ENCODE peak calls at places on chromosomes 11 and 22, in four cellular contexts. One of them, this sample, is unnamed.

GRCh38 chr22:20587206-20587958 is 80.0 kb downstream of the MED15 start:
- DNase-seq in K562: no peak
- DNase-seq in HepG2: no peak
- DNase-seq in GM12878: no peak
- DNase-seq in this sample: no peak

GRCh38 chr11:18191376-18191775 is 18.7 kb downstream of the MRGPRX4 start:
- DNase-seq in HepG2: no peak
- DNase-seq in GM12878: no peak
- DNase-seq in K562: no peak
- DNase-seq in this sample: no peak

GRCh38 chr11:7514099-7514725 is 413 bp downstream of the PPFIBP2 start:
- DNase-seq in HepG2: no peak
- DNase-seq in GM12878: no peak
- DNase-seq in K562: no peak
- DNase-seq in this sample: peak

GRCh38 chr22:49551897-49552659 is 275.6 kb downstream of the BRD1 start:
- DNase-seq in HepG2: no peak
- DNase-seq in GM12878: no peak
- DNase-seq in K562: no peak
- DNase-seq in this sample: no peak

GRCh38 chr22:23146842-23147205 is 1.5 kb downstream of the RAB36 start:
- DNase-seq in GM12878: no peak
- DNase-seq in HepG2: no peak
- DNase-seq in K562: no peak
- DNase-seq in this sample: no peak

GRCh38 chr22:49380095-49380827 is 447.4 kb downstream of the BRD1 start:
- DNase-seq in HepG2: no peak
- DNase-seq in GM12878: no peak
- DNase-seq in K562: no peak
- DNase-seq in this sample: no peak

GRCh38 chr11:66976048-66976467 is 954 bp downstream of the C11orf86 start:
- DNase-seq in GM12878: no peak
- DNase-seq in HepG2: peak
- DNase-seq in K562: peak
- DNase-seq in this sample: peak

GRCh38 chr11:69611548-69612526 is 29.1 kb upstream of the CCND1 start:
- DNase-seq in K562: no peak
- DNase-seq in GM12878: no peak
- DNase-seq in HepG2: no peak
- DNase-seq in this sample: no peak

GRCh38 chr11:44709281-44709562 is 17.5 kb upstream of the TSPAN18 start:
- DNase-seq in HepG2: peak
- DNase-seq in GM12878: no peak
- DNase-seq in K562: no peak
- DNase-seq in this sample: no peak

GRCh38 chr11:35099278-35100018 is 39.5 kb upstream of the CD44 start:
- DNase-seq in GM12878: no peak
- DNase-seq in K562: no peak
- DNase-seq in HepG2: no peak
- DNase-seq in this sample: no peak

GRCh38 chr11:58394195-58394594 is 12.5 kb downstream of the OR5B3 start:
- DNase-seq in HepG2: peak
- DNase-seq in K562: no peak
- DNase-seq in GM12878: no peak
- DNase-seq in this sample: no peak

GRCh38 chr22:45997077-45997774 is 20.3 kb upstream of the WNT7B start:
- DNase-seq in GM12878: no peak
- DNase-seq in HepG2: no peak
- DNase-seq in K562: peak
- DNase-seq in this sample: no peak

GRCh38 chr22:42388130-42388797 is 43.9 kb downstream of the NFAM1 start:
- DNase-seq in HepG2: no peak
- DNase-seq in K562: peak
- DNase-seq in GM12878: no peak
- DNase-seq in this sample: no peak

GRCh38 chr22:48925450-48925849 is 902.2 kb downstream of the BRD1 start:
- DNase-seq in HepG2: no peak
- DNase-seq in K562: no peak
- DNase-seq in GM12878: no peak
- DNase-seq in this sample: no peak

GRCh38 chr11:88354909-88355308 is 17.4 kb upstream of the CTSC start:
- DNase-seq in GM12878: peak
- DNase-seq in HepG2: no peak
- DNase-seq in K562: no peak
- DNase-seq in this sample: no peak

GRCh38 chr11:85758026-85758425 is 52.9 kb downstream of the SYTL2 start:
- DNase-seq in K562: no peak
- DNase-seq in GM12878: no peak
- DNase-seq in HepG2: no peak
- DNase-seq in this sample: no peak

GRCh38 chr11:94418123-94418770 is 17.0 kb upstream of the GPR83 start:
- DNase-seq in GM12878: no peak
- DNase-seq in K562: no peak
- DNase-seq in HepG2: no peak
- DNase-seq in this sample: no peak

GRCh38 chr11:32400196-32400595 is 35.1 kb downstream of the WT1 start:
- DNase-seq in GM12878: no peak
- DNase-seq in HepG2: no peak
- DNase-seq in K562: no peak
- DNase-seq in this sample: no peak

GRCh38 chr11:79168530-79169110 is 272.2 kb downstream of the TENM4 start:
- DNase-seq in K562: no peak
- DNase-seq in GM12878: no peak
- DNase-seq in HepG2: no peak
- DNase-seq in this sample: no peak

GRCh38 chr11:60944504-60945294 is 7.3 kb downstream of the SLC15A3 start:
- DNase-seq in GM12878: no peak
- DNase-seq in HepG2: no peak
- DNase-seq in K562: peak
- DNase-seq in this sample: peak

GRCh38 chr11:12088047-12088481 is 22.3 kb upstream of the MICAL2 start:
- DNase-seq in GM12878: no peak
- DNase-seq in K562: peak
- DNase-seq in HepG2: no peak
- DNase-seq in this sample: no peak

GRCh38 chr11:12761029-12761428 is 86.8 kb downstream of the TEAD1 start:
- DNase-seq in GM12878: no peak
- DNase-seq in HepG2: no peak
- DNase-seq in K562: no peak
- DNase-seq in this sample: peak

GRCh38 chr22:28435271-28435825 is 244.3 kb downstream of the TTC28 start:
- DNase-seq in K562: no peak
- DNase-seq in GM12878: no peak
- DNase-seq in HepG2: no peak
- DNase-seq in this sample: no peak

GRCh38 chr11:33375688-33376311 is 118.6 kb downstream of the HIPK3 start:
- DNase-seq in HepG2: no peak
- DNase-seq in GM12878: no peak
- DNase-seq in K562: no peak
- DNase-seq in this sample: peak

GRCh38 chr11:15157738-15158137 is 43.0 kb downstream of the INSC start:
- DNase-seq in HepG2: no peak
- DNase-seq in K562: no peak
- DNase-seq in GM12878: no peak
- DNase-seq in this sample: no peak

GRCh38 chr11:27387362-27387761 is 24.3 kb upstream of the CCDC34 start:
- DNase-seq in GM12878: no peak
- DNase-seq in HepG2: no peak
- DNase-seq in K562: no peak
- DNase-seq in this sample: no peak

GRCh38 chr22:17770180-17771077 is 3.8 kb downstream of the BID start:
- DNase-seq in GM12878: no peak
- DNase-seq in K562: no peak
- DNase-seq in HepG2: no peak
- DNase-seq in this sample: no peak

GRCh38 chr22:49009359-49010063 is 818.2 kb downstream of the BRD1 start:
- DNase-seq in HepG2: no peak
- DNase-seq in K562: no peak
- DNase-seq in GM12878: no peak
- DNase-seq in this sample: no peak

GRCh38 chr11:43124272-43124920 is 187.4 kb upstream of the API5 start:
- DNase-seq in HepG2: no peak
- DNase-seq in GM12878: no peak
- DNase-seq in K562: no peak
- DNase-seq in this sample: no peak

GRCh38 chr22:39175127-39176066 is 22.9 kb upstream of the CBX7 start:
- DNase-seq in HepG2: no peak
- DNase-seq in K562: no peak
- DNase-seq in GM12878: no peak
- DNase-seq in this sample: no peak

GRCh38 chr11:128624269-128625170 is 37.2 kb upstream of the ETS1 start:
- DNase-seq in HepG2: no peak
- DNase-seq in GM12878: no peak
- DNase-seq in K562: no peak
- DNase-seq in this sample: no peak

GRCh38 chr11:125433454-125434121 is 62.5 kb downstream of the FEZ1 start:
- DNase-seq in GM12878: no peak
- DNase-seq in K562: peak
- DNase-seq in HepG2: peak
- DNase-seq in this sample: peak

DNA sequence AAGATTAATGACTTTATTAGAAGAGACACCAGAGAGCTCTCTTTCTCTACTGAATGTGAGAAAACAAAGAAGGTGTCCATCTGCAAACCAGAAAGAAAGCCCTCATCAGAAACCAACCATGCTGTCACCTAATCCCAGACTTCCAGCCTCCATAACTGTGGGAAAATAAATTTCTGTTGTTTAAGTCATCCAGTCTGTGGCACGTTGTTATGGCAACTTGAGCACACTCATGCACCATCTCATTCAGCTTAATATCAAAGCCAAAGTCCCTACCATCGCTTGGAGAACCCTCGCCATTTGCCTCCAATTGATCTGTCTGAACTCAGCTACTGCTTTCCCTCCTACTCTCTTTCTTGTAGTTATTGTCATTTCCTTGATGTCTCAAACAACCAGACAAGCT is 766.1 kb upstream of the ARHGAP42 start:
- DNase-seq in K562: no peak
- DNase-seq in HepG2: no peak
- DNase-seq in GM12878: no peak
- DNase-seq in this sample: no peak
- TF ChIP-seq TARDBP in K562: no peak
- TF ChIP-seq TARDBP in HepG2: no peak
- TF ChIP-seq TARDBP in GM12878: no peak
- TF ChIP-seq TARDBP in this sample: no peak

GRCh38 chr11:9017773-9018172 is 14.0 kb upstream of the NRIP3 start:
- DNase-seq in HepG2: no peak
- DNase-seq in GM12878: no peak
- DNase-seq in K562: no peak
- DNase-seq in this sample: no peak
- TF ChIP-seq TARDBP in HepG2: no peak
- TF ChIP-seq TARDBP in GM12878: no peak
- TF ChIP-seq TARDBP in K562: no peak
- TF ChIP-seq TARDBP in this sample: no peak

GRCh38 chr22:30538280-30538679 is 8.3 kb downstream of the SEC14L6 start:
- DNase-seq in HepG2: no peak
- DNase-seq in K562: no peak
- DNase-seq in GM12878: no peak
- DNase-seq in this sample: no peak
- TF ChIP-seq TARDBP in HepG2: no peak
- TF ChIP-seq TARDBP in K562: no peak
- TF ChIP-seq TARDBP in GM12878: no peak
- TF ChIP-seq TARDBP in this sample: no peak

GRCh38 chr22:37509026-37509886 is 10.0 kb downstream of the CARD10 start:
- DNase-seq in HepG2: no peak
- DNase-seq in GM12878: no peak
- DNase-seq in K562: no peak
- DNase-seq in this sample: no peak

GRCh38 chr22:37505565-37505964 is 13.7 kb downstream of the CARD10 start:
- DNase-seq in HepG2: no peak
- DNase-seq in K562: no peak
- DNase-seq in GM12878: no peak
- DNase-seq in this sample: no peak

GRCh38 chr22:37505989-37506388 is 13.2 kb downstream of the CARD10 start:
- DNase-seq in K562: no peak
- DNase-seq in GM12878: no peak
- DNase-seq in HepG2: no peak
- DNase-seq in this sample: no peak

GRCh38 chr22:37508431-37508963 is 10.7 kb downstream of the CARD10 start:
- DNase-seq in HepG2: no peak
- DNase-seq in K562: no peak
- DNase-seq in GM12878: no peak
- DNase-seq in this sample: no peak

DNA sequence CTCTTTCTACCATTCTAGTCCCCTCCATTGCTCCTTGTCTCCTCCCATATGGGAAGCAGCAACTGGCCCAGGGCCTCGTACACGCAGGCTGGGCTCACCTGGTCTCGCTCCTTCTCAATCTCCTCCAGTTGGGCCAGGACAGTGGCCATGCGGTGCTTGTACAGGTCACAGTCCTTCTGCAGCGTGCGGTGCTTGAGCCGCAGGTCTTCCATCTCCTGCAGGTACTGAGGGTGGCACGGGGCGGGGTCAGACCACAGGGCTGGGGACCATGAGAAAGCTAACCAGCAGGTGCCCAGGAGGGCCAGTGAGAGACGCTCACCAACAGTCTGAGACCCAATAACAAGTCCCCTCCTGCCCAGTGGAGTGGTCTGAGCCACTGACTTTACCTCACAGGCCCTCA is 11.5 kb downstream of the CARD10 start:
- DNase-seq in K562: no peak
- DNase-seq in HepG2: no peak
- DNase-seq in GM12878: no peak
- DNase-seq in this sample: no peak
- TF ChIP-seq TARDBP in K562: no peak
- TF ChIP-seq TARDBP in HepG2: no peak
- TF ChIP-seq TARDBP in GM12878: no peak
- TF ChIP-seq TARDBP in this sample: no peak

This sample was measured in HEK293T.